ENCODE peak calls at places on chromosome 11, in eight cellular contexts. W, P, S, R, F, I, Y and Q are unnamed samples.

GRCh38 chr11:121435132-121435531 is 17.0 kb upstream of the SORL1 start:
- DNase-seq in P (no peak), Y (no peak), S (no peak), W (no peak), R (no peak), F (no peak), I (no peak), Q (no peak)

GRCh38 chr11:74248469-74248868 is 63.0 kb downstream of the P4HA3 start:
- DNase-seq in S (no peak), P (no peak), W (no peak), R (no peak), F (no peak), I (no peak), Y (no peak), Q (no peak)

GRCh38 chr11:65700377-65700776 is 11.7 kb upstream of the KAT5 start:
- DNase-seq in S (no peak), Y (no peak), P (no peak), W (no peak), F (no peak), R (no peak), I (no peak), Q (no peak)

GRCh38 chr11:88179966-88180629 is 4.9 kb upstream of the RAB38 start:
- DNase-seq in I (no peak), S (peak), Y (no peak), R (no peak), W (no peak), F (no peak), P (no peak), Q (no peak)

GRCh38 chr11:22666700-22667439 is 459 bp downstream of the GAS2 start:
- DNase-seq in F (peak), S (no peak), P (peak), W (no peak), Y (no peak), R (peak), I (peak), Q (peak)

GRCh38 chr11:19816817-19817216 is 104.2 kb downstream of the NAV2 start:
- DNase-seq in P (no peak), S (no peak), Y (no peak), I (no peak), F (no peak), W (no peak), R (no peak), Q (no peak)

GRCh38 chr11:62513651-62514050 is 33.0 kb downstream of the AHNAK start:
- DNase-seq in S (no peak), F (no peak), Y (no peak), I (no peak), W (no peak), P (no peak), R (no peak), Q (no peak)

GRCh38 chr11:35303596-35304392 is 115.6 kb downstream of the SLC1A2 start:
- DNase-seq in F (peak), R (peak), P (peak), I (peak), Y (no peak), S (peak), W (peak), Q (peak)

GRCh38 chr11:73154178-73154577 is 12.1 kb upstream of the FCHSD2 start:
- DNase-seq in I (no peak), S (no peak), Y (no peak), R (no peak), F (peak), W (peak), P (no peak), Q (no peak)

GRCh38 chr11:23502821-23503220 is 642.5 kb upstream of the CCDC179 start:
- DNase-seq in I (no peak), P (no peak), S (peak), Y (no peak), F (no peak), R (no peak), W (no peak), Q (no peak)

GRCh38 chr11:98732947-98733346 is 287.8 kb upstream of the CNTN5 start:
- DNase-seq in P (no peak), F (no peak), W (no peak), R (no peak), S (no peak), Y (no peak), I (no peak), Q (no peak)

GRCh38 chr11:73157141-73158010 is 15.3 kb upstream of the FCHSD2 start:
- DNase-seq in R (no peak), Y (no peak), F (peak), P (peak), W (peak), I (no peak), S (peak), Q (peak)

GRCh38 chr11:1113405-1114201 is 38.9 kb downstream of the MUC2 start:
- DNase-seq in R (no peak), I (peak), F (peak), Y (no peak), P (peak), W (peak), S (no peak), Q (no peak)

GRCh38 chr11:117875397-117876048 is 935 bp downstream of the FXYD6 start:
- DNase-seq in F (no peak), R (no peak), Y (no peak), I (no peak), P (no peak), S (no peak), W (no peak), Q (peak)

GRCh38 chr11:117876341-117877119 is at the start of gene FXYD6:
- DNase-seq in Y (no peak), P (no peak), R (no peak), W (no peak), S (no peak), F (peak), I (peak), Q (peak)

GRCh38 chr11:117876049-117876340 is 463 bp downstream of the FXYD6 start:
- DNase-seq in F (no peak), P (no peak), I (no peak), S (no peak), R (no peak), Y (no peak), W (no peak), Q (no peak)

GRCh38 chr11:117878314-117878938 is 2.0 kb upstream of the FXYD6 start:
- DNase-seq in I (no peak), F (no peak), P (no peak), W (no peak), R (no peak), Y (no peak), S (no peak), Q (no peak)

GRCh38 chr11:117877120-117877784 is 794 bp upstream of the FXYD6 start:
- DNase-seq in Y (no peak), R (no peak), W (no peak), I (no peak), P (no peak), S (no peak), F (peak), Q (peak)
- H3K4me3 ChIP-seq in Y (peak), R (peak), W (peak), I (no peak), P (peak), S (no peak), F (peak), Q (peak)

GRCh38 chr11:11622772-11623531 is 1.1 kb upstream of the GALNT18 start:
- DNase-seq in S (no peak), Y (no peak), P (no peak), R (no peak), W (no peak), F (no peak), I (no peak), Q (no peak)

GRCh38 chr11:11620966-11621880 is 582 bp downstream of the GALNT18 start:
- DNase-seq in Y (no peak), P (peak), I (peak), R (peak), F (peak), W (no peak), S (peak), Q (peak)

GRCh38 chr11:11620251-11620965 is 1.4 kb downstream of the GALNT18 start:
- DNase-seq in Y (peak), F (peak), W (peak), S (peak), R (peak), I (peak), P (peak), Q (peak)

GRCh38 chr11:11624206-11624605 is 2.4 kb upstream of the GALNT18 start:
- DNase-seq in R (no peak), S (no peak), Y (no peak), F (no peak), P (no peak), I (no peak), W (no peak), Q (no peak)

GRCh38 chr11:11621881-11622706 is at the start of gene GALNT18:
- DNase-seq in R (peak), S (peak), W (peak), I (peak), P (peak), Y (peak), F (peak), Q (peak)
- TF ChIP-seq POLR2A in R (no peak), S (peak), W (no peak), I (peak), P (peak), Y (no peak), F (no peak), Q (no peak)

DNA sequence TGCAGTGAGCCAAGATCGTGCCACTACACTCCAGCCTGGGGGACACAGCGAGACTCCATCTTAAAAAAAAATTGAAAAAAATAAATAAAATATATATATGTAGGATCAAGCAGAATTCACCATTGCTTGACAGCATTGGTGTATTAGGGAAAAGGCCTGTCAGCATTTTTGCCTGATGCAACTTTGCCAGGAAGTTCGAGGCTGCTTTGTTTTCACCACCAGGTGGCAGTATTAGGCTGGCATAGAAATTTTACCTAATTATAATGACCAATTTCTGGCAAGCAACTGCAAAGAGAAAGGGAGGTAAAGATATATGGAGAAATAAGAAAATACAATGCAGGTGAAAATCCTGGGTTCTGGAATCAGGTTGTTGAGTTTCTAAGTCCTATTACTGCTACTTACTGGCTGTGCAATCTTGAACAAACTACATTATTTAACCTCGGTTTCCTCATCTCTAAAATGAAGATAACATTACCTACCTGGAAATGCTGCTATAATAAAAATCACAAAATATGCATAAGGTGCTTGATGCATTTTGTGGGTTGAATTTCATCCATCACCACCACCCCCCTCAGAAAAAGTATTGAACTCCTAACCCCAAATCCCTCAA is 24.7 kb downstream of the LAYN start:
- DNase-seq in R (peak), F (peak), Y (peak), P (peak), S (peak), I (peak), W (peak), Q (peak)
- H3K27ac ChIP-seq in R (no peak), F (no peak), Y (no peak), P (no peak), S (no peak), I (no peak), W (no peak), Q (no peak)

GRCh38 chr11:115659061-115659963 is 155.1 kb upstream of the CADM1 start:
- DNase-seq in W (no peak), Y (no peak), I (no peak), R (no peak), P (no peak), S (peak), F (no peak), Q (peak)

GRCh38 chr11:115656684-115657083 is 152.5 kb upstream of the CADM1 start:
- DNase-seq in I (no peak), R (no peak), W (peak), S (no peak), P (peak), Y (no peak), F (no peak), Q (no peak)

GRCh38 chr11:115657586-115657985 is 153.4 kb upstream of the CADM1 start:
- DNase-seq in P (no peak), F (no peak), S (peak), W (no peak), R (no peak), Y (no peak), I (no peak), Q (no peak)

GRCh38 chr11:115663790-115664189 is 159.6 kb upstream of the CADM1 start:
- DNase-seq in R (no peak), P (no peak), W (no peak), I (no peak), F (no peak), S (no peak), Y (no peak), Q (no peak)

DNA sequence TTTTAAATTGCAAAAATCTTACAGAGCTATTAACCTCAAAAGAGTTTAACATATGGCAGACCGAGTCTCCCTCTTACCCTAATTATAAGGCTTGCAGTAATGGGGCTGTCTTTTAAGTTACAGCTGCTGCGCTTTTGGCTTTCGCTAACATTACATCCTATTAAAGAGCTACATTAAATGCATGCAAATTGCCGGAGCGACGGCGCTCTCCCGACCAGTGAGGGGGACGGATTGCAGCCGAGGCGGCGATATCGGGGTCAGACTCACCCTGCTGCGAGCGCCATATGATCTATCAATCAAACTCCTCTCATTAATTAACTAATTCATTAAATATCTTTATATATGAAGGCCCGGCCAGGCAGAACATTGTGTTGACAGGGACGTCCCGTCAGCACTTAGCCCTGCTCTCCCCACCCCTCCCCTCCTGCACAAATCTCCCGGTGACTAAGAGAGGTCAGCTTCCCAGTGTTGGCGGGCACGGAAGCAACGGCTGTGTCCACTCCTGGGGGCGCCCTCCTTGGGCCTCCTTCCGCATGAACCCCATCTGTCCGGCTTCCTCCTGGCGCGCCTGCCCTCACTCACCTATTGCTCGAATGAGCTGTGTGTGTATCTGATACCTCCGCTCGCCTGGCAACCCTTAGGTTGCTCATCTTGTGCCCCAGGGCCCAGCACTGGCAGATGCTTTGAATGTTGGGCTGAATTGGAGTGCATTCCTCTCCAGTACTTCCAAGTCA is 156.0 kb upstream of the CADM1 start:
- DNase-seq in R (no peak), P (no peak), F (no peak), I (no peak), S (no peak), W (no peak), Y (no peak), Q (no peak)
- H3K4me3 ChIP-seq in R (peak), P (no peak), F (no peak), I (no peak), S (no peak), W (peak), Y (no peak), Q (peak)